ENCODE peak calls at places on chromosome 12, in seven cellular contexts. W is HL-60; S is AG04450; Y is ACHN; Z is activated CD8-positive, alpha-beta memory T cell treated with anti-CD3 and anti-CD28 coated beads, Interleukin-2, amount 50 U/mL, for 48 hours; U is stimulated activated naive CD8-positive, alpha-beta T cell treated with anti-CD3 and anti-CD28 coated beads, Interleukin-15, Interleukin-2, amounts not matched to agents 100 U/mL and 50 U/mL, for 24 hours; J is neural progenitor cell. R is an unnamed sample.

GRCh38 chr12:123445388-123446344 is 9.2 kb upstream of the RILPL2 start:
- DNase-seq in J (no peak), W (no peak), S (peak), Z (no peak), U (no peak), Y (no peak), R (peak)

GRCh38 chr12:659090-659683 is 4.1 kb downstream of the NINJ2 start:
- DNase-seq in W (no peak), Z (no peak), U (no peak), J (peak), S (no peak), Y (no peak), R (no peak)

GRCh38 chr12:45886685-45887084 is 103.7 kb downstream of the SCAF11 start:
- DNase-seq in U (no peak), J (no peak), Y (no peak), S (no peak), W (no peak), Z (no peak), R (no peak)

GRCh38 chr12:44015333-44015941 is 179.6 kb downstream of the TMEM117 start:
- DNase-seq in Z (no peak), W (no peak), J (peak), Y (peak), S (peak), U (no peak), R (no peak)

GRCh38 chr12:82694970-82695369 is 8.3 kb downstream of the TMTC2 start:
- DNase-seq in U (no peak), S (no peak), Y (no peak), J (no peak), W (no peak), Z (no peak), R (no peak)

GRCh38 chr12:76236640-76237039 is 111.6 kb downstream of the BBS10 start:
- DNase-seq in Y (peak), S (no peak), U (no peak), W (no peak), Z (no peak), J (no peak), R (peak)

GRCh38 chr12:124278389-124279101 is 16.3 kb upstream of the RFLNA start:
- DNase-seq in Y (no peak), S (no peak), W (no peak), J (no peak), U (no peak), Z (no peak), R (peak)

GRCh38 chr12:47962198-47962597 is 1.2 kb upstream of the TMEM106C start:
- DNase-seq in J (no peak), U (no peak), Y (no peak), Z (no peak), W (no peak), S (no peak), R (no peak)

GRCh38 chr12:125267114-125267513 is 201.9 kb downstream of the AACS start:
- DNase-seq in U (no peak), Z (no peak), Y (no peak), W (no peak), S (no peak), J (no peak), R (no peak)

GRCh38 chr12:43551971-43552559 is at the start of gene ADAMTS20:
- DNase-seq in J (peak), W (no peak), U (no peak), Z (no peak), Y (no peak), S (no peak), R (peak)

GRCh38 chr12:87847147-87847546 is 182.1 kb downstream of the C12orf50 start:
- DNase-seq in Z (no peak), Y (no peak), U (no peak), S (no peak), J (peak), W (no peak), R (peak)

GRCh38 chr12:124397807-124398577 is 103.1 kb downstream of the RFLNA start:
- DNase-seq in U (no peak), Z (no peak), Y (no peak), W (peak), J (no peak), S (no peak), R (no peak)

GRCh38 chr12:105289114-105289904 is 41.2 kb upstream of the C12orf75 start:
- DNase-seq in Y (no peak), W (no peak), U (no peak), J (no peak), Z (no peak), S (no peak), R (no peak)

GRCh38 chr12:26767116-26767515 is 65.9 kb downstream of the ITPR2 start:
- DNase-seq in W (no peak), J (no peak), U (no peak), Z (no peak), Y (no peak), S (no peak), R (no peak)

GRCh38 chr12:21296751-21297406 is 37.8 kb downstream of the SLCO1A2 start:
- DNase-seq in Y (peak), W (no peak), U (peak), S (no peak), J (peak), Z (no peak), R (no peak)

GRCh38 chr12:31594681-31595080 is 3.7 kb upstream of the DENND5B start:
- DNase-seq in S (no peak), W (no peak), Y (no peak), J (no peak), U (no peak), Z (no peak), R (peak)

GRCh38 chr12:13661005-13661887 is 320.2 kb downstream of the GRIN2B start:
- DNase-seq in W (peak), S (peak), U (peak), Z (no peak), Y (peak), J (peak), R (peak)

GRCh38 chr12:13000616-13000934 is 510 bp upstream of the HEBP1 start:
- DNase-seq in S (no peak), Y (peak), J (peak), Z (no peak), W (no peak), U (no peak), R (no peak)

GRCh38 chr12:45407188-45407850 is 191.4 kb downstream of the ANO6 start:
- DNase-seq in U (no peak), Y (no peak), Z (no peak), W (no peak), J (no peak), S (peak), R (no peak)

GRCh38 chr12:110199360-110200123 is 75.4 kb downstream of the IFT81 start:
- DNase-seq in Z (no peak), U (no peak), W (no peak), S (no peak), J (no peak), Y (peak), R (peak)

GRCh38 chr12:46701356-46701755 is 124.4 kb downstream of the SLC38A4 start:
- DNase-seq in Z (no peak), U (no peak), W (no peak), J (peak), S (no peak), Y (no peak), R (no peak)

GRCh38 chr12:65125247-65125646 is 4.1 kb upstream of the WIF1 start:
- DNase-seq in Z (no peak), S (no peak), Y (no peak), W (peak), J (no peak), U (no peak), R (no peak)

GRCh38 chr12:754871-755562 is 2.6 kb downstream of the WNK1 start:
- DNase-seq in U (no peak), Y (peak), J (peak), W (peak), Z (no peak), S (peak), R (no peak)

GRCh38 chr12:71846322-71846940 is 6.9 kb downstream of the TBC1D15 start:
- DNase-seq in Z (no peak), W (no peak), J (no peak), U (no peak), Y (peak), S (no peak), R (no peak)

GRCh38 chr12:123813349-123813748 is 51.2 kb downstream of the DNAH10 start:
- DNase-seq in Z (no peak), Y (no peak), U (no peak), S (no peak), W (no peak), J (no peak), R (no peak)

GRCh38 chr12:53500119-53500775 is 836 bp upstream of the TARBP2 start:
- DNase-seq in Z (no peak), W (peak), Y (peak), U (no peak), S (no peak), J (peak), R (no peak)

GRCh38 chr12:113083863-113084430 is 27.4 kb downstream of the DTX1 start:
- DNase-seq in U (no peak), W (no peak), S (no peak), Y (no peak), Z (no peak), J (no peak), R (peak)

GRCh38 chr12:119683413-119683812 is 15.5 kb downstream of the PRKAB1 start:
- DNase-seq in U (no peak), S (no peak), Y (no peak), W (no peak), Z (no peak), J (no peak), R (no peak)

GRCh38 chr12:41634096-41634495 is 446.0 kb downstream of the PDZRN4 start:
- DNase-seq in Y (no peak), W (no peak), J (no peak), S (no peak), Z (no peak), U (no peak), R (no peak)

GRCh38 chr12:100716949-100717732 is 77.4 kb upstream of the ANO4 start:
- DNase-seq in W (no peak), U (no peak), Z (no peak), S (no peak), Y (peak), J (peak), R (peak)